ENCODE peak calls at places on chromosome 21, in nine cellular contexts. One of them, this sample, is unnamed.
A peak's percentile ranks its signal among the peaks of the same experiment; 100 is the strongest.

GRCh38 chr21:34908424-34909055 is 140.6 kb downstream of the RUNX1 start:
- DNase-seq in D721Med: no peak
- DNase-seq in cardiac muscle cell: peak; percentile 86
- DNase-seq in CD4-positive, alpha-beta T cell: no peak
- DNase-seq in choroid plexus epithelial cell: peak; percentile 39
- DNase-seq in WTC11: no peak
- DNase-seq in A549: peak; percentile 48
- DNase-seq in uterus: peak; percentile 45
- DNase-seq in lower lobe of right lung: no peak
- DNase-seq in this sample: no peak

GRCh38 chr21:46455575-46456385 is 2.9 kb upstream of the DIP2A start:
- DNase-seq in D721Med: no peak
- DNase-seq in cardiac muscle cell: peak; percentile 90
- DNase-seq in CD4-positive, alpha-beta T cell: no peak
- DNase-seq in choroid plexus epithelial cell: peak; percentile 72
- DNase-seq in WTC11: no peak
- DNase-seq in A549: no peak
- DNase-seq in uterus: no peak
- DNase-seq in lower lobe of right lung: no peak
- DNase-seq in this sample: no peak

GRCh38 chr21:30227633-30228404 is 11.9 kb upstream of the CLDN8 start:
- DNase-seq in D721Med: no peak
- DNase-seq in cardiac muscle cell: peak; percentile 98
- DNase-seq in CD4-positive, alpha-beta T cell: no peak
- DNase-seq in choroid plexus epithelial cell: peak; percentile 98
- DNase-seq in WTC11: no peak
- DNase-seq in A549: peak; percentile 43
- DNase-seq in uterus: peak; percentile 27
- DNase-seq in lower lobe of right lung: no peak
- DNase-seq in this sample: no peak

GRCh38 chr21:46220847-46221246 is 7.7 kb downstream of the LSS start:
- DNase-seq in D721Med: no peak
- DNase-seq in cardiac muscle cell: no peak
- DNase-seq in CD4-positive, alpha-beta T cell: no peak
- DNase-seq in choroid plexus epithelial cell: no peak
- DNase-seq in WTC11: no peak
- DNase-seq in A549: no peak
- DNase-seq in uterus: no peak
- DNase-seq in lower lobe of right lung: no peak
- DNase-seq in this sample: no peak

GRCh38 chr21:40846566-40847411 is at the start of gene DSCAM:
- DNase-seq in D721Med: no peak
- DNase-seq in cardiac muscle cell: no peak
- DNase-seq in CD4-positive, alpha-beta T cell: no peak
- DNase-seq in choroid plexus epithelial cell: no peak
- DNase-seq in WTC11: peak; percentile 60
- DNase-seq in A549: no peak
- DNase-seq in uterus: no peak
- DNase-seq in lower lobe of right lung: no peak
- DNase-seq in this sample: no peak

GRCh38 chr21:15022608-15023261 is 42.1 kb downstream of the NRIP1 start:
- DNase-seq in D721Med: no peak
- DNase-seq in cardiac muscle cell: no peak
- DNase-seq in CD4-positive, alpha-beta T cell: no peak
- DNase-seq in choroid plexus epithelial cell: no peak
- DNase-seq in WTC11: no peak
- DNase-seq in A549: no peak
- DNase-seq in uterus: no peak
- DNase-seq in lower lobe of right lung: no peak
- DNase-seq in this sample: no peak

GRCh38 chr21:38993561-38993960 is 187.8 kb downstream of the ETS2 start:
- DNase-seq in D721Med: no peak
- DNase-seq in cardiac muscle cell: peak; percentile 95
- DNase-seq in CD4-positive, alpha-beta T cell: no peak
- DNase-seq in choroid plexus epithelial cell: peak; percentile 91
- DNase-seq in WTC11: no peak
- DNase-seq in A549: peak; percentile 32
- DNase-seq in uterus: peak; percentile 58
- DNase-seq in lower lobe of right lung: no peak
- DNase-seq in this sample: no peak

GRCh38 chr21:27024316-27024715 is 57.4 kb upstream of the ADAMTS5 start:
- DNase-seq in D721Med: no peak
- DNase-seq in cardiac muscle cell: peak; percentile 41
- DNase-seq in CD4-positive, alpha-beta T cell: no peak
- DNase-seq in choroid plexus epithelial cell: peak; percentile 83
- DNase-seq in WTC11: no peak
- DNase-seq in A549: no peak
- DNase-seq in uterus: no peak
- DNase-seq in lower lobe of right lung: no peak
- DNase-seq in this sample: no peak

GRCh38 chr21:34649400-34649799 is 19.4 kb upstream of the CLIC6 start:
- DNase-seq in D721Med: no peak
- DNase-seq in cardiac muscle cell: no peak
- DNase-seq in CD4-positive, alpha-beta T cell: no peak
- DNase-seq in choroid plexus epithelial cell: no peak
- DNase-seq in WTC11: no peak
- DNase-seq in A549: no peak
- DNase-seq in uterus: no peak
- DNase-seq in lower lobe of right lung: no peak
- DNase-seq in this sample: no peak

GRCh38 chr21:42685954-42686500 is 32.6 kb downstream of the PDE9A start:
- DNase-seq in D721Med: no peak
- DNase-seq in cardiac muscle cell: no peak
- DNase-seq in CD4-positive, alpha-beta T cell: no peak
- DNase-seq in choroid plexus epithelial cell: no peak
- DNase-seq in WTC11: no peak
- DNase-seq in A549: no peak
- DNase-seq in uterus: no peak
- DNase-seq in lower lobe of right lung: no peak
- DNase-seq in this sample: no peak

GRCh38 chr21:42690586-42690985 is 37.2 kb downstream of the PDE9A start:
- DNase-seq in D721Med: no peak
- DNase-seq in cardiac muscle cell: no peak
- DNase-seq in CD4-positive, alpha-beta T cell: no peak
- DNase-seq in choroid plexus epithelial cell: no peak
- DNase-seq in WTC11: no peak
- DNase-seq in A549: no peak
- DNase-seq in uterus: no peak
- DNase-seq in lower lobe of right lung: no peak
- DNase-seq in this sample: no peak

GRCh38 chr21:42687796-42688195 is 34.4 kb downstream of the PDE9A start:
- DNase-seq in D721Med: no peak
- DNase-seq in cardiac muscle cell: no peak
- DNase-seq in CD4-positive, alpha-beta T cell: no peak
- DNase-seq in choroid plexus epithelial cell: no peak
- DNase-seq in WTC11: no peak
- DNase-seq in A549: no peak
- DNase-seq in uterus: no peak
- DNase-seq in lower lobe of right lung: no peak
- DNase-seq in this sample: no peak

GRCh38 chr21:42688226-42688840 is 34.9 kb downstream of the PDE9A start:
- DNase-seq in D721Med: no peak
- DNase-seq in cardiac muscle cell: no peak
- DNase-seq in CD4-positive, alpha-beta T cell: no peak
- DNase-seq in choroid plexus epithelial cell: no peak
- DNase-seq in WTC11: no peak
- DNase-seq in A549: no peak
- DNase-seq in uterus: no peak
- DNase-seq in lower lobe of right lung: no peak
- DNase-seq in this sample: no peak

GRCh38 chr21:42688841-42689371 is 35.5 kb downstream of the PDE9A start:
- DNase-seq in D721Med: no peak
- DNase-seq in cardiac muscle cell: no peak
- DNase-seq in CD4-positive, alpha-beta T cell: no peak
- DNase-seq in choroid plexus epithelial cell: no peak
- DNase-seq in WTC11: peak; percentile 53
- DNase-seq in A549: no peak
- DNase-seq in uterus: no peak
- DNase-seq in lower lobe of right lung: no peak
- DNase-seq in this sample: no peak
- TF ChIP-seq CTCF in D721Med: no peak
- TF ChIP-seq CTCF in cardiac muscle cell: no peak
- TF ChIP-seq CTCF in CD4-positive, alpha-beta T cell: no peak
- TF ChIP-seq CTCF in choroid plexus epithelial cell: no peak
- TF ChIP-seq CTCF in WTC11: no peak
- TF ChIP-seq CTCF in A549: no peak
- TF ChIP-seq CTCF in uterus: no peak
- TF ChIP-seq CTCF in lower lobe of right lung: no peak
- TF ChIP-seq CTCF in this sample: no peak

GRCh38 chr21:44950351-44950750 is 10.5 kb downstream of the SLX9 start:
- DNase-seq in D721Med: no peak
- DNase-seq in cardiac muscle cell: no peak
- DNase-seq in CD4-positive, alpha-beta T cell: no peak
- DNase-seq in choroid plexus epithelial cell: no peak
- DNase-seq in WTC11: no peak
- DNase-seq in A549: no peak
- DNase-seq in uterus: no peak
- DNase-seq in lower lobe of right lung: peak; percentile 46
- DNase-seq in this sample: no peak

GRCh38 chr21:44947930-44948331 is 8.1 kb downstream of the SLX9 start:
- DNase-seq in D721Med: no peak
- DNase-seq in cardiac muscle cell: no peak
- DNase-seq in CD4-positive, alpha-beta T cell: no peak
- DNase-seq in choroid plexus epithelial cell: no peak
- DNase-seq in WTC11: no peak
- DNase-seq in A549: no peak
- DNase-seq in uterus: peak; percentile 34
- DNase-seq in lower lobe of right lung: peak; percentile 48
- DNase-seq in this sample: no peak

GRCh38 chr21:44950016-44950326 is 10.1 kb downstream of the SLX9 start:
- DNase-seq in D721Med: no peak
- DNase-seq in cardiac muscle cell: no peak
- DNase-seq in CD4-positive, alpha-beta T cell: no peak
- DNase-seq in choroid plexus epithelial cell: no peak
- DNase-seq in WTC11: no peak
- DNase-seq in A549: no peak
- DNase-seq in uterus: no peak
- DNase-seq in lower lobe of right lung: no peak
- DNase-seq in this sample: no peak

GRCh38 chr21:44948426-44949120 is 8.7 kb downstream of the SLX9 start:
- DNase-seq in D721Med: no peak
- DNase-seq in cardiac muscle cell: no peak
- DNase-seq in CD4-positive, alpha-beta T cell: no peak
- DNase-seq in choroid plexus epithelial cell: no peak
- DNase-seq in WTC11: no peak
- DNase-seq in A549: no peak
- DNase-seq in uterus: no peak
- DNase-seq in lower lobe of right lung: peak; percentile 47
- DNase-seq in this sample: no peak

GRCh38 chr21:44949161-44950015 is 9.6 kb downstream of the SLX9 start:
- DNase-seq in D721Med: peak; percentile 81
- DNase-seq in cardiac muscle cell: peak; percentile 79
- DNase-seq in CD4-positive, alpha-beta T cell: peak; percentile 86
- DNase-seq in choroid plexus epithelial cell: peak; percentile 77
- DNase-seq in WTC11: peak; percentile 97
- DNase-seq in A549: peak; percentile 65
- DNase-seq in uterus: peak; percentile 87
- DNase-seq in lower lobe of right lung: peak; percentile 90
- DNase-seq in this sample: peak; percentile 94
- TF ChIP-seq CTCF in D721Med: peak; percentile 71
- TF ChIP-seq CTCF in cardiac muscle cell: peak; percentile 90
- TF ChIP-seq CTCF in CD4-positive, alpha-beta T cell: peak; percentile 92
- TF ChIP-seq CTCF in choroid plexus epithelial cell: peak; percentile 93
- TF ChIP-seq CTCF in WTC11: peak; percentile 88
- TF ChIP-seq CTCF in A549: peak; percentile 67
- TF ChIP-seq CTCF in uterus: peak; percentile 92
- TF ChIP-seq CTCF in lower lobe of right lung: peak; percentile 95
- TF ChIP-seq CTCF in this sample: peak; percentile 93

DNA sequence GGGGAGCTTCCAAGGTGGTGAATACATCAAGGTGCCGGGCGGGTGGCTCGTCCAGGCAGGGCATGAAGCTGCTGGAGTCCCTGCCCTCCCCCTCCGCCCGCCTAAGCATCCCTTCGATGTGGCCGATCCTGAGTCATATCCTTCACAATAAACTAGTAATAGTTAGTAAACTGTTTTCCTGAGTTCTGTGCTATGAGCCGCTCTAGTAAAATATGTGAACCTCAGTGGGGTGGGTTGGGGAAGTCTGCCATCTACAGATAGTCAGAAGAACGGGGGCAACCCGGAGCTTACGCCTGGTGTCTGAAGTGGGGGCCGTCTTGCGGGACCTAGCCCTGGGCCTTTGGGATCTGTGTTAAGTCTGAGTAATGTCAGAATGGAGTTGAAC is 21.6 kb downstream of the C2CD2 start:
- DNase-seq in D721Med: no peak
- DNase-seq in cardiac muscle cell: peak; percentile 85
- DNase-seq in CD4-positive, alpha-beta T cell: no peak
- DNase-seq in choroid plexus epithelial cell: peak; percentile 79
- DNase-seq in WTC11: no peak
- DNase-seq in A549: peak; percentile 68
- DNase-seq in uterus: no peak
- DNase-seq in lower lobe of right lung: no peak
- DNase-seq in this sample: no peak
- TF ChIP-seq CTCF in D721Med: no peak
- TF ChIP-seq CTCF in cardiac muscle cell: peak; percentile 38
- TF ChIP-seq CTCF in CD4-positive, alpha-beta T cell: no peak
- TF ChIP-seq CTCF in choroid plexus epithelial cell: peak; percentile 59
- TF ChIP-seq CTCF in WTC11: no peak
- TF ChIP-seq CTCF in A549: no peak
- TF ChIP-seq CTCF in uterus: no peak
- TF ChIP-seq CTCF in lower lobe of right lung: no peak
- TF ChIP-seq CTCF in this sample: no peak

DNA sequence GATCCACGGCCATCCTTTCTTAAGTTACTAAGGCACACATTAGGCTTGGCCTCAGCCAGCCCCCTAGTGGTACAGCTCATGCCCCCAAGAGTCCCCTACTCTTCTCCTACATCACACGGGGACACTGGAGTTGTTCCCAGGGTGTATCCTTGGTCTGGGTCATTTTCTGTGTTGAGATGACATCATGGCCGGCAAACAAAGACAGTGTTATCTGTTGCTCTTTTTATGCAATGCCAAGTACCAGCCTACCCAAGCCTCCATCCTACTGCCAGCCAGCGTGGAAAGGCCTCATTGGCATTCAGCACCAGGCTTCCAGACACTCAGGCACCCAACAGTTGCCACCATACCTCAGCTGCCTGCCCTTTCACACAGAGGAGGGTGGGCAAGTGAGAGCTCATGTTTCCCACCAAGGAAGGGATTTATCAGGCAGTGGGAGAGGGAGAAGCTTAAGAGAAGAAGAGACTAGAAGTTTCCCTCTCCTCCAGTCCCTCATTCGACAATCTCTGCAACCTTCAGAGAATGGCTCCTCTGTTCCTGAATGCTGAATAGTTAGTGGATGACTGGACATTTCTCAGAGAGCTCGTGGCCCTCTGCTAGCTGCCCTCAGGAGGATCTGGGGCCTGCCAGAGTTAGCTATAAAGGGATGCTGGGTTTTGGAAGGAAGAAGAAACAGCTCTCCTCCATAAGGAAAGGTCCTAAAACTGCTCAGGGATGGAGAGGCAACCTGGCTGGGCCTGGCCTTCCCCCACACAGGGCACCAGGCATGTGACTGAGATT is 17.7 kb downstream of the CBR1 start:
- DNase-seq in D721Med: no peak
- DNase-seq in cardiac muscle cell: no peak
- DNase-seq in CD4-positive, alpha-beta T cell: no peak
- DNase-seq in choroid plexus epithelial cell: no peak
- DNase-seq in WTC11: no peak
- DNase-seq in A549: no peak
- DNase-seq in uterus: no peak
- DNase-seq in lower lobe of right lung: no peak
- DNase-seq in this sample: no peak
- TF ChIP-seq CTCF in D721Med: no peak
- TF ChIP-seq CTCF in cardiac muscle cell: peak; percentile 23
- TF ChIP-seq CTCF in CD4-positive, alpha-beta T cell: no peak
- TF ChIP-seq CTCF in choroid plexus epithelial cell: peak; percentile 8
- TF ChIP-seq CTCF in WTC11: no peak
- TF ChIP-seq CTCF in A549: no peak
- TF ChIP-seq CTCF in uterus: no peak
- TF ChIP-seq CTCF in lower lobe of right lung: no peak
- TF ChIP-seq CTCF in this sample: no peak

This sample was measured in GM20000.